ENCODE peak calls at places on chromosome 7, in nine cellular contexts. B is NCI-H187, L is NCI-H524 treated with DMSO at 0.1 percent for 48 hours, J is A172, R is GOT3, C is left ventricle myocardium inferior, M is NCI-H1105 treated with DMSO at 0.1 percent for 48 hours, K is aorta, S is cardiac muscle cell. X is an unnamed sample.

GRCh38 chr7:80443336-80443735 is 68.5 kb downstream of the GNAT3 start:
- DNase-seq in B (no peak), L (no peak), J (no peak), R (no peak), C (no peak), M (no peak), K (no peak), S (peak), X (no peak)

GRCh38 chr7:51451751-51452465 is 135.3 kb upstream of the COBL start:
- DNase-seq in B (no peak), L (no peak), J (no peak), R (no peak), C (no peak), M (no peak), K (no peak), S (no peak), X (no peak)

GRCh38 chr7:32115831-32116230 is 45.6 kb upstream of the PDE1C start:
- DNase-seq in B (no peak), L (no peak), J (peak), R (no peak), C (no peak), M (no peak), K (no peak), S (no peak), X (no peak)

GRCh38 chr7:48759431-48760080 is 164.8 kb upstream of the CDC14C start:
- DNase-seq in B (no peak), L (no peak), J (no peak), R (no peak), C (no peak), M (peak), K (no peak), S (no peak), X (no peak)

GRCh38 chr7:157140118-157140905 is 1.6 kb downstream of the UBE3C start:
- DNase-seq in B (no peak), L (no peak), J (no peak), R (no peak), C (no peak), M (no peak), K (no peak), S (no peak), X (no peak)

GRCh38 chr7:129569811-129570215 is 41.7 kb upstream of the NRF1 start:
- DNase-seq in B (no peak), L (no peak), J (peak), R (no peak), C (no peak), M (no peak), K (no peak), S (peak), X (no peak)

GRCh38 chr7:80643336-80643925 is 5.0 kb downstream of the CD36 start:
- DNase-seq in B (no peak), L (no peak), J (no peak), R (no peak), C (no peak), M (no peak), K (no peak), S (no peak), X (no peak)

GRCh38 chr7:36301914-36302771 is 87.5 kb upstream of the ANLN start:
- DNase-seq in B (no peak), L (no peak), J (peak), R (no peak), C (no peak), M (no peak), K (no peak), S (peak), X (no peak)

GRCh38 chr7:46939558-46939957 is 642.4 kb downstream of the TNS3 start:
- DNase-seq in B (no peak), L (no peak), J (no peak), R (no peak), C (no peak), M (no peak), K (no peak), S (no peak), X (no peak)

GRCh38 chr7:142889825-142890224 is 4.3 kb upstream of the TRPV6 start:
- DNase-seq in B (no peak), L (no peak), J (no peak), R (no peak), C (no peak), M (no peak), K (no peak), S (no peak), X (no peak)

GRCh38 chr7:137903382-137904169 is 56.8 kb upstream of the DGKI start:
- DNase-seq in B (peak), L (no peak), J (peak), R (peak), C (no peak), M (peak), K (no peak), S (peak), X (no peak)

GRCh38 chr7:129729511-129729910 is 118.0 kb downstream of the NRF1 start:
- DNase-seq in B (no peak), L (no peak), J (no peak), R (no peak), C (no peak), M (no peak), K (no peak), S (no peak), X (no peak)